ENCODE peak calls at places on chromosomes 5 and 9, in six cellular contexts. A is Panc1, W is colonic mucosa, O is cardiac muscle cell, Q is transverse colon, F is stomach. B is an unnamed sample.

GRCh38 chr9:69762527-69762926 is 2.7 kb upstream of the PTAR1 start:
- DNase-seq in A (no peak), W (no peak), O (no peak), Q (no peak), F (no peak), B (no peak)

GRCh38 chr5:36108758-36109245 is 42.1 kb upstream of the UGT3A2 start:
- DNase-seq in A (no peak), W (no peak), O (no peak), Q (no peak), F (no peak), B (no peak)

GRCh38 chr5:17219006-17219422 is 1.6 kb downstream of the BASP1 start:
- DNase-seq in A (no peak), W (no peak), O (peak; percentile 47), Q (no peak), F (no peak), B (no peak)

GRCh38 chr9:33234511-33235467 is 5.2 kb upstream of the SPINK4 start:
- DNase-seq in A (no peak), W (peak; percentile 38), O (no peak), Q (no peak), F (peak; percentile 41), B (no peak)

GRCh38 chr5:34930527-34930844 is 1.1 kb downstream of the DNAJC21 start:
- DNase-seq in A (no peak), W (no peak), O (no peak), Q (no peak), F (no peak), B (no peak)

GRCh38 chr5:153775923-153776322 is 262.8 kb downstream of the FAM114A2 start:
- DNase-seq in A (no peak), W (no peak), O (no peak), Q (no peak), F (no peak), B (no peak)

GRCh38 chr5:96081276-96081858 is 119.7 kb upstream of the ELL2 start:
- DNase-seq in A (no peak), W (no peak), O (no peak), Q (no peak), F (no peak), B (no peak)

GRCh38 chr5:36755340-36755739 is 121.2 kb upstream of the NIPBL start:
- DNase-seq in A (no peak), W (no peak), O (no peak), Q (no peak), F (no peak), B (no peak)

GRCh38 chr5:98585661-98586310 is 187.7 kb upstream of the RGMB start:
- DNase-seq in A (no peak), W (no peak), O (no peak), Q (no peak), F (no peak), B (no peak)

GRCh38 chr5:31719988-31720387 is 81.1 kb downstream of the PDZD2 start:
- DNase-seq in A (no peak), W (no peak), O (no peak), Q (no peak), F (no peak), B (no peak)

GRCh38 chr5:139368613-139369012 is 14.5 kb downstream of the SLC23A1 start:
- DNase-seq in A (no peak), W (no peak), O (no peak), Q (no peak), F (no peak), B (no peak)

GRCh38 chr9:110133608-110134214 is 74.2 kb downstream of the C9orf152 start:
- DNase-seq in A (no peak), W (no peak), O (no peak), Q (no peak), F (no peak), B (no peak)

GRCh38 chr9:128628471-128629048 is 28.1 kb downstream of the DYNC2I2 start:
- DNase-seq in A (no peak), W (no peak), O (no peak), Q (peak; percentile 22), F (peak; percentile 44), B (no peak)

GRCh38 chr5:2759696-2760461 is 8.4 kb upstream of the IRX2 start:
- DNase-seq in A (no peak), W (no peak), O (no peak), Q (no peak), F (no peak), B (no peak)

GRCh38 chr5:55855509-55855908 is 4.4 kb downstream of the IL31RA start:
- DNase-seq in A (no peak), W (no peak), O (no peak), Q (no peak), F (no peak), B (no peak)

GRCh38 chr5:31768046-31768445 is 129.1 kb downstream of the PDZD2 start:
- DNase-seq in A (no peak), W (no peak), O (no peak), Q (no peak), F (no peak), B (no peak)

GRCh38 chr5:58477760-58478159 is 13.5 kb upstream of the GAPT start:
- DNase-seq in A (no peak), W (no peak), O (no peak), Q (no peak), F (no peak), B (no peak)

GRCh38 chr9:108953983-108954574 is 19.9 kb downstream of the ABITRAM start:
- DNase-seq in A (no peak), W (no peak), O (peak; percentile 66), Q (no peak), F (no peak), B (no peak)

GRCh38 chr9:136107953-136108647 is 10.6 kb downstream of the TMEM250 start:
- DNase-seq in A (no peak), W (peak; percentile 78), O (no peak), Q (peak; percentile 53), F (no peak), B (no peak)
- H3K4me1 ChIP-seq in A (peaks cover 17% of the 10 kb centered on the region), W (peaks cover 35% of the 10 kb centered on the region), O (peaks cover 19% of the 10 kb centered on the region), Q (peaks cover 74% of the 10 kb centered on the region), F (peaks cover 81% of the 10 kb centered on the region), B (peaks cover 5% of the 10 kb centered on the region)

DNA sequence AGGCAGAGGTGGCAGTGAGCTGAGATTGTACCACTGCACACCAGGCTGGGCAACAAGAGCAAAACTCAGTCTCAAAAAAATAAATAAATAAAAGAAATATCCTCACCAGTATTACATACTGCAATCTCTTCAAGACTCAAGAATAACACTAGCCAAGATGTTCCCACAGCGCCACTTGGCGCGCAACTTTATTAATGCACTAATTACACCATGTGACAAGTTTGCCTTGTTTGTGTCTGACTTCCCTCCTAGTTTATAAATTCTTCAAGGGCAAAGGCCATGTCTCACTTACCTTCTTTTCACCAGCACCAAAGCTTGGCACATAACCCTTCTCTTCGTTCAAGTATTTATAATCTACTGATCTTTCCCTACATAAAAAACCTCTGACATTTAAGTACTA is 4.8 kb downstream of the SKP1 start:
- DNase-seq in A (no peak), W (peak; percentile 73), O (no peak), Q (peak; percentile 78), F (peak; percentile 45), B (no peak)
- TF ChIP-seq CTCF in A (no peak), W (peak; percentile 33), O (no peak), Q (peak; percentile 71), F (no peak), B (no peak)

GRCh38 chr5:14726066-14726838 is 61.7 kb downstream of the OTULIN start:
- DNase-seq in A (no peak), W (no peak), O (no peak), Q (no peak), F (no peak), B (no peak)

GRCh38 chr5:14729448-14730385 is 65.2 kb downstream of the OTULIN start:
- DNase-seq in A (no peak), W (no peak), O (no peak), Q (no peak), F (no peak), B (no peak)

GRCh38 chr5:14728109-14728938 is 63.8 kb downstream of the OTULIN start:
- DNase-seq in A (no peak), W (peak; percentile 63), O (no peak), Q (peak; percentile 61), F (no peak), B (no peak)

GRCh38 chr5:14724633-14725032 is 60.1 kb downstream of the OTULIN start:
- DNase-seq in A (no peak), W (no peak), O (no peak), Q (no peak), F (no peak), B (no peak)

DNA sequence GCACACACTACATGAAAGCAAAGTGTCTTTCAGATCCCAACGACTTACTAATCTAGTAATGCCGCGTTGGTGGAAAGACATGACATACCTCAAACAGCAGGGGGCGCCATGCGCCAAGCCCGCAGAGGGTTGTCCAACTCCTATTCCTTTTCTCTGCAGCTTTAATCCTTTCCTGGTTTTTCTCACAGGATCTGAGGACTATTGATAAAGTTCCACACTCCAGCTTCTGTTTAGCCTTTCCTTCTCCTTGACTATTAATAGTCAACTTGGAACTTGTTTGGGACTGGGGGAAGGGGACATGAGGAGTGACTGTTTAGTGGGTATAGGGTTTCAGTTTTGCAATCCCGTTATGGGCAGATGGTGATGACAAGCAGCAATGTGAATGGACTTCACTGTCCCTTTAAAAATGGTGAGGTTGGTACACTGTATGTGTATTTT is 62.9 kb downstream of the OTULIN start:
- DNase-seq in A (peak; percentile 78), W (peak; percentile 81), O (peak; percentile 91), Q (peak; percentile 79), F (peak; percentile 80), B (peak; percentile 67)
- H3K27ac ChIP-seq in A (no peak overlapping the region), W (no peak overlapping the region), O (peak overlapping the region; percentile 70), Q (no peak overlapping the region), F (no peak overlapping the region), B (no peak overlapping the region)

DNA sequence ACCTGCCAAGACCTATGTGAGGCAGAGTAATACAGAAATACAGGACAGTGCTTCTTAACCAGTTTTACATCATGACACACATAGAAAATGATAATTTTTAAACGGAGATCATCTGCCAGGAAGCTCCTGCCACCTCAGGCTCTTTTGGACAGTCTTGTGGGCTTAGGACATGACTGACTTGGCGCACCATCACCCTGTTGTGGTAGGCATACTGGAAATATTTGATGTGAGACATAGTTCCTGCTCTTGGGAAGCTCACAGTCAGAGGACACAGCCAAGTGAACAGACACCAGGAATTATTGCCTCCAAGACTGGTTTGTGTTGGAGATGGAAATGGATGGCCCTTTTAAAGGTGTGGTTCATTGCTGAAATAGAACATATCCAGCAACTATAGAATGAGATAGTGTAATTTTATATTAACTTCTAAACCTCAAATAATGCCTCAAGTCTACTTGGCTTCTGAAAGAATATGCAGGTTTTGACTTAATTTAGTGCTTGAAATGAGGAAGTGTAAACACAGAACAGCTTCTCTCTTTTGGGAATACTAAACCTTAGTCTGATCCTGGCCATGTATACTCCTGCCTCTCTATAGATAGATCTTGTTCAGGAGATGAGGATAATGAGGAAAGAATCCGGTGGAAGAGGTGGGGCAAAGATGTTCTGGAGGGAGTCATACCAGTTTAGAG is 19.7 kb downstream of the CPEB4 start:
- DNase-seq in A (no peak), W (no peak), O (no peak), Q (no peak), F (no peak), B (no peak)
- H3K4me1 ChIP-seq in A (no peaks in the 10 kb centered on the region), W (no peaks in the 10 kb centered on the region), O (peaks cover 29% of the 10 kb centered on the region), Q (peaks cover 43% of the 10 kb centered on the region), F (peaks cover 79% of the 10 kb centered on the region), B (peaks cover 38% of the 10 kb centered on the region)

B was measured in pancreas.